ENCODE peak calls at places on chromosomes 16 and 17, in five cellular contexts. Y, N, T, M and S are unnamed samples.

GRCh38 chr16:71205482-71206131 is 24.9 kb downstream of the HYDIN start:
- DNase-seq in M (no peak), Y (no peak), T (no peak), N (no peak), S (no peak)

GRCh38 chr16:21301168-21301894 is 23.2 kb upstream of the CRYM start:
- DNase-seq in M (peak), Y (peak), T (peak), N (peak), S (peak)

GRCh38 chr17:52606098-52606497 is 447.6 kb upstream of the CA10 start:
- DNase-seq in N (no peak), M (no peak), T (no peak), Y (no peak), S (no peak)

GRCh38 chr16:80150978-80151705 is 389.7 kb upstream of the DYNLRB2 start:
- DNase-seq in N (no peak), T (no peak), M (no peak), Y (peak), S (no peak)

GRCh38 chr16:53081032-53081424 is 26.2 kb downstream of the CHD9 start:
- DNase-seq in N (no peak), T (no peak), Y (no peak), M (no peak), S (no peak)

GRCh38 chr16:67803894-67804293 is 2.5 kb downstream of the RANBP10 start:
- DNase-seq in N (no peak), T (no peak), M (no peak), Y (no peak), S (no peak)

GRCh38 chr16:29226782-29227181 is 179.7 kb downstream of the NPIPB11 start:
- DNase-seq in Y (no peak), N (no peak), M (no peak), T (no peak), S (no peak)

GRCh38 chr16:9670058-9670457 is 512.2 kb downstream of the GRIN2A start:
- DNase-seq in T (no peak), M (no peak), Y (no peak), N (no peak), S (no peak)

GRCh38 chr17:7347630-7348477 is 4.1 kb upstream of the KCTD11 start:
- DNase-seq in T (no peak), N (no peak), M (no peak), Y (no peak), S (no peak)
- TF ChIP-seq BHLHE40 in T (no peak), N (no peak), M (no peak), Y (no peak), S (no peak)

GRCh38 chr17:55275894-55276804 is 11.4 kb downstream of the HLF start:
- DNase-seq in Y (no peak), N (peak), M (no peak), T (no peak), S (peak)
- TF ChIP-seq BHLHE40 in Y (no peak), N (no peak), M (no peak), T (no peak), S (no peak)

GRCh38 chr17:32516940-32517711 is 30.3 kb downstream of the CDK5R1 start:
- DNase-seq in N (no peak), Y (no peak), M (no peak), T (no peak), S (no peak)
- TF ChIP-seq BHLHE40 in N (no peak), Y (no peak), M (no peak), T (no peak), S (no peak)

DNA sequence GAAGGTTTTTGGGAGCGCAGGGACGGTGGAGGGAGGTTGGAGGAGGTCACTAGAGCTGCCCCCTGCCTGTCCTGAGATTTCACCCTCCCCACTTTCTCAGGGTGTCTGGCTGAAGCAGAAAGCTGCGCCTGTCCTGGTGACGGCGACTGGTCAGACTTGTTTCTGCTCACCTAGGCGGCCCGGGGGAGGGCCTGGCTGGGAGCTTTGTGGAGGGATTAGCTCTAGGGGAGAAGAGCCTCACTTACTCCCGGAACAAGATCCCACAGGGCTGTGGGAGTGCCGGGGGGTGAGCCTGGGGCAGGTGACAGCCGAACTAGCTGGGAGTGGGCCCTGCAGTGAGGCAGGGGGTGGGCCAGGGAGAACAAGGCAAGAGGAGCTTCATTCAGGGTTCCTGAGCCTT is 11.5 kb downstream of the NHERF1 start:
- DNase-seq in M (no peak), Y (no peak), N (no peak), T (no peak), S (no peak)
- TF ChIP-seq BHLHE40 in M (no peak), Y (no peak), N (no peak), T (no peak), S (no peak)

DNA sequence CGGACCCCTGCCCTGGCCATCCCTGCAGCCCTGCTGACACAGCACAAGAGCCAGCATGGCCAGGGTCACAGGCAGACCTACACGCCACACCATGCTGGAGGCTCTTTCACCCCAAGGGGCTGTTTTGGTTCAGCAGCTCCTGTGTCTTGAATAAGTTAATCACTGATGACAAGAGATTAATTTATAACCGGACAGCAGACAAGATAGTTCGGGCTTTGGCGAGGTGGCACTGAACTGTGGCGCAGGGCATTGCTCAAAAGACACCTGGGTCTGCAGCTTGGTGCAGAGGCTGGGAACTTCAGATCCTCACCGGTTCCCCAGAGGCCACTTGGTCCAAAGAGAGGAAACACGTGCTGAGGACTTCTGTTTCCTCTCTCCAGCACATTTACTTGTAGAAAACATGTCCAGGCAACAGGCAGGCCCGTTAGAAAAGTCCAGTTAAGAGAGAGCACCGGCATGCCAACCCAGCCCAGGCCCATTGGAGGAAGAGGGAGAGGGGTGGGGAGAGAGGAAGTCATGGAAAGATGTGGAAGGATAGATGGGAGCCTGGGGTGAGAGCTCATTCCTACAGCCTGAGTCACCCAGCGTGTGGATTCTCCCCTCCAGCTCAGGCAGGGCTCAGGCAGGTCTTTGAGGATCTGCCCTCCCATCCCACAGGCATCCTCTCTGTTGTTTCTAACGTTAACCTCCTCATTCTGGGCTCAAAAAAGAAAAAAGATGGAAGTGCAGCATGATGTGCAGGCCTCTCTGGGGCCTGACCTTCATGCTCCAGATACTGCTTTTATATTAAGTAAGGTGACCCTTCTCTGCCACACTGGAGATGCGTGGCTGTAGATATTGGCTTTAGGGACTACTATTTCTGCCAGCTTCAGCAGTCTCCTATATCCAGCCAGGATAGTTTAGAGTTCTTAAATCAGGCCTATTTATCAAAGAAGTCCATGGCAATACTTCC is 80.0 kb upstream of the HNF1B start:
- DNase-seq in M (no peak), N (peak), T (no peak), Y (peak), S (peak)
- TF ChIP-seq BHLHE40 in M (no peak), N (no peak), T (peak), Y (no peak), S (no peak)

DNA sequence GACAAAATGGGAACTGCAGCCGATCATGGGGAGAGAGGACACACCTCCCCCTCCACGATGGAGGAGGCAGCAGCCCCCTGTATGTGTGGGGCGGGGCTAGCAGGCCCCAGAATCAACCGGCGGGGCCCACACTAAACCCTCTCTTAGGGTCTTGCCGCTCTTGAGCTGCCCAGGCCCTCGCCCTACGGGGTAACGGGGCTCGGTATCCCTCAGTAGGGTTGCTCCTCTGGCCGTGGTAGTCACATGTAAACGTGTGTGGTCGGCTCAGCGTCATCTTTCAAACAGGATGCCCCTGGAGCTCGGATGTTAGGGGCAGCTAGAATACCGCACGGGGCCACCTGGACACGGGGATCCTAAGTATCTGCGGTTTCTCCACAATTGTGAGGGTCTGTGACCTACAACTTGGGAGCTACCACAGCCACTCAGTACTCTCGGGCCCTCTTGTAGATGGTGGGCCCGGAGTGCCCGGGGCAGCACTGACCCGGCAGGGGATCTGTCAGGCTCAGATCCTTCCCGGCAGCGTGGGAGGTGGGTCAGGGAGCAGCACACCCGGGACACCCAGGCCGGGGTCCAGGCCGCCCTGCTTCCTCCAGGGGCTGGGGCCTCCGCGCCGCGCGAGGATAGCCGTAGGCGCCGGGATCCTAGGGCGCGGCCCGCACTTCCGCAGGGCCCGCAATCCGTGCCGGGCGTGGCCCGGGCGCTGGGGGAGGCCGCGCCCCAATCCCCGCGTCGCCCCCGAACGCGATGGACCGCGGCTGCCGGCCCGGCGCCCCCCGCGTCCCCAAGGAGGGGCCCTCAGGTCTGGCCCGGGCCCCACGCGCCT is 771 bp downstream of the ARHGDIA start:
- DNase-seq in T (no peak), M (no peak), N (peak), Y (peak), S (no peak)
- TF ChIP-seq BHLHE40 in T (no peak), M (no peak), N (no peak), Y (no peak), S (no peak)

GRCh38 chr17:75615301-75615700 is 17.9 kb upstream of the SMIM5 start:
- DNase-seq in T (no peak), M (no peak), N (no peak), Y (no peak), S (no peak)
- TF ChIP-seq BHLHE40 in T (no peak), M (no peak), N (no peak), Y (no peak), S (no peak)

GRCh38 chr17:57136355-57136754 is 51.3 kb downstream of the AKAP1 start:
- DNase-seq in M (no peak), T (no peak), Y (no peak), N (no peak), S (no peak)
- TF ChIP-seq BHLHE40 in M (no peak), T (no peak), Y (no peak), N (no peak), S (no peak)

GRCh38 chr16:54685682-54686081 is 245.0 kb upstream of the IRX5 start:
- DNase-seq in N (no peak), T (no peak), M (no peak), Y (no peak), S (no peak)

GRCh38 chr16:54689072-54689471 is 241.6 kb upstream of the IRX5 start:
- DNase-seq in Y (no peak), N (no peak), T (no peak), M (no peak), S (no peak)

GRCh38 chr16:54690710-54691109 is 240.0 kb upstream of the IRX5 start:
- DNase-seq in T (no peak), M (no peak), Y (no peak), N (no peak), S (no peak)

GRCh38 chr16:54688339-54688738 is 242.3 kb upstream of the IRX5 start:
- DNase-seq in N (no peak), M (no peak), T (no peak), Y (no peak), S (no peak)

DNA sequence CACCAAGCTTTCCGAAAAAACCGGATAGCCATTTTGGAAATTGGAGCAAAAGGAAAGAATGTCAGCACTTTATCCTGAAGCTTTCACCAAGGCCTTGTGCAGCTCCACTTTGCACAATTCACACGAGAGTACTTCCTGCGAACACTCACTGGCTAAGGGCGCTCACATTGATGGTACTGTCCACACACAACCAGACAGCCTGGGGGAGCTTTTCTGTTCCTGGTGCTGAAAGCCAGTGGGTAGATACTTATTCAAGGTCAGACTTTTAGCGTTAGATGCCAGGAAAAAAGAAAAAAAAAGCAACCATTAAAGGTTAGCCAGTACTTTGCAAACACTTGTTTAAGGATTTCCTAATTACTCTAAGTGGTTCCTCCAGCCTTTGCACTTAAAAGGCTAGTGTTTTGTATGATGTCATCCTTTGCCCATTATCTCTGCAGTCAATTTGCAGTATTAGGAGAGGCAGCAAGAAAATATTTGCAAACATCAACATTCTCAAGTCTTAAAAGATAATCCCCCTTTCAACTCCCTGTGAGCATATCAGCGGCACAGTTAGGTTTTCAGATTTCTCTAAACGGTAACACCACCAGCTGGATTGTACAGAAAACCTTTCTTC is 243.5 kb upstream of the IRX5 start:
- DNase-seq in T (no peak), N (no peak), Y (no peak), M (no peak), S (no peak)
- TF ChIP-seq BHLHE40 in T (no peak), N (no peak), Y (no peak), M (no peak), S (no peak)